ENCODE peak calls at places on chromosomes 6 and 20, in eight cellular contexts. B is AG08395; J is NCI-H510A; K is germinal center; U is CD4-positive, alpha-beta T cell; E is GM12865; W is natural killer cell treated with Interleukin-12 subunit alpha and Interleukin-12 subunit beta and Interleukin-15 and Interleukin-18, amount 100 ng/mL, for 72 hours; N is CD8-positive, alpha-beta T cell. P is an unnamed sample.

GRCh38 chr20:49024220-49024619 is 21.9 kb upstream of the CSE1L start:
- DNase-seq in K (no peak), E (no peak), N (no peak), B (no peak), U (no peak), J (no peak), W (no peak), P (no peak)

GRCh38 chr6:25968769-25969168 is 6.2 kb downstream of the TRIM38 start:
- DNase-seq in K (no peak), N (no peak), B (peak), U (no peak), J (no peak), E (no peak), W (no peak), P (no peak)

GRCh38 chr6:129766959-129767728 is 57.2 kb upstream of the ARHGAP18 start:
- DNase-seq in K (no peak), B (peak), W (peak), U (peak), J (peak), E (peak), N (peak), P (peak)

GRCh38 chr6:159110748-159111147 is 58.5 kb upstream of the FNDC1 start:
- DNase-seq in E (no peak), U (no peak), B (no peak), N (no peak), J (no peak), W (peak), K (no peak), P (no peak)

GRCh38 chr20:41509316-41509715 is 108.9 kb downstream of the CHD6 start:
- DNase-seq in B (no peak), N (no peak), U (no peak), E (no peak), W (no peak), J (no peak), K (no peak), P (no peak)

GRCh38 chr6:11094411-11094851 is 797 bp downstream of the SMIM13 start:
- DNase-seq in N (peak), K (peak), J (peak), W (peak), E (peak), B (peak), U (peak), P (no peak)

GRCh38 chr20:36471885-36472642 is 69.3 kb upstream of the MYL9 start:
- DNase-seq in E (no peak), W (no peak), B (no peak), J (no peak), N (no peak), K (no peak), U (no peak), P (no peak)

GRCh38 chr20:43731469-43731868 is 4.7 kb upstream of the GTSF1L start:
- DNase-seq in W (no peak), E (no peak), B (peak), U (no peak), N (no peak), K (no peak), J (no peak), P (no peak)

GRCh38 chr20:18477821-18478220 is 10.6 kb downstream of the POLR3F start:
- DNase-seq in J (no peak), W (no peak), B (no peak), N (no peak), E (no peak), K (no peak), U (no peak), P (no peak)

GRCh38 chr6:166691741-166692140 is 64.7 kb upstream of the RPS6KA2 start:
- DNase-seq in K (no peak), B (no peak), E (no peak), U (no peak), N (no peak), J (no peak), W (no peak), P (no peak)

GRCh38 chr6:51257938-51258337 is 439.3 kb downstream of the TFAP2B start:
- DNase-seq in B (no peak), W (no peak), K (no peak), J (no peak), E (no peak), N (no peak), U (no peak), P (no peak)

P was measured in activated T-helper 9 cell treated with anti-CD3 and anti-CD28 coated beads, Interleukin-2, amount 50 U/mL, for 16 hours.